ENCODE peak calls at places on chromosomes 11 and 22, in six cellular contexts. One of them, this sample, is unnamed. For H3K27me3, the result is how much of the 10 kb centered on the place peaks cover.

GRCh38 chr22:29693671-29694070 is 26.1 kb upstream of the CABP7 start:
- DNase-seq in ovary: peak
- DNase-seq in HCT116: no peak
- DNase-seq in dorsolateral prefrontal cortex: no peak
- DNase-seq in H9: no peak
- DNase-seq in brain microvascular endothelial cell: no peak
- DNase-seq in this sample: no peak

GRCh38 chr22:45452565-45453449 is 39.3 kb downstream of the RIBC2 start:
- DNase-seq in ovary: no peak
- DNase-seq in dorsolateral prefrontal cortex: no peak
- DNase-seq in HCT116: no peak
- DNase-seq in H9: no peak
- DNase-seq in brain microvascular endothelial cell: no peak
- DNase-seq in this sample: no peak

GRCh38 chr11:83472328-83472727 is 186.2 kb upstream of the CCDC90B start:
- DNase-seq in dorsolateral prefrontal cortex: no peak
- DNase-seq in HCT116: no peak
- DNase-seq in H9: no peak
- DNase-seq in ovary: no peak
- DNase-seq in brain microvascular endothelial cell: no peak
- DNase-seq in this sample: no peak

GRCh38 chr22:32573991-32574390 is 99.4 kb downstream of the FBXO7 start:
- DNase-seq in HCT116: no peak
- DNase-seq in ovary: no peak
- DNase-seq in dorsolateral prefrontal cortex: no peak
- DNase-seq in H9: no peak
- DNase-seq in brain microvascular endothelial cell: no peak
- DNase-seq in this sample: no peak

GRCh38 chr11:31887180-31887579 is 76.1 kb upstream of the PAX6 start:
- DNase-seq in ovary: no peak
- DNase-seq in HCT116: peak
- DNase-seq in H9: peak
- DNase-seq in dorsolateral prefrontal cortex: no peak
- DNase-seq in brain microvascular endothelial cell: no peak
- DNase-seq in this sample: no peak

GRCh38 chr11:118194835-118195627 is 18.6 kb upstream of the SCN2B start:
- DNase-seq in ovary: peak
- DNase-seq in dorsolateral prefrontal cortex: peak
- DNase-seq in brain microvascular endothelial cell: peak
- DNase-seq in HCT116: no peak
- DNase-seq in H9: no peak
- DNase-seq in this sample: peak

GRCh38 chr11:33742249-33742851 is 6.1 kb upstream of the CD59 start:
- DNase-seq in ovary: no peak
- DNase-seq in dorsolateral prefrontal cortex: no peak
- DNase-seq in HCT116: no peak
- DNase-seq in brain microvascular endothelial cell: no peak
- DNase-seq in H9: no peak
- DNase-seq in this sample: no peak

GRCh38 chr11:111707039-111707690 is 59.0 kb downstream of the PPP2R1B start:
- DNase-seq in ovary: peak
- DNase-seq in HCT116: no peak
- DNase-seq in H9: no peak
- DNase-seq in brain microvascular endothelial cell: peak
- DNase-seq in dorsolateral prefrontal cortex: no peak
- DNase-seq in this sample: no peak

GRCh38 chr11:28083118-28083517 is 24.8 kb downstream of the KIF18A start:
- DNase-seq in HCT116: no peak
- DNase-seq in brain microvascular endothelial cell: no peak
- DNase-seq in H9: no peak
- DNase-seq in dorsolateral prefrontal cortex: no peak
- DNase-seq in ovary: no peak
- DNase-seq in this sample: no peak

GRCh38 chr22:49849161-49850020 is 4.3 kb upstream of the ZBED4 start:
- DNase-seq in H9: no peak
- DNase-seq in ovary: no peak
- DNase-seq in HCT116: no peak
- DNase-seq in brain microvascular endothelial cell: no peak
- DNase-seq in dorsolateral prefrontal cortex: no peak
- DNase-seq in this sample: no peak

GRCh38 chr11:13837286-13837685 is 125.2 kb upstream of the SPON1 start:
- DNase-seq in brain microvascular endothelial cell: no peak
- DNase-seq in H9: no peak
- DNase-seq in HCT116: peak
- DNase-seq in ovary: no peak
- DNase-seq in dorsolateral prefrontal cortex: no peak
- DNase-seq in this sample: no peak

GRCh38 chr22:38943181-38943580 is 14.2 kb upstream of the APOBEC3A start:
- DNase-seq in brain microvascular endothelial cell: no peak
- DNase-seq in H9: peak
- DNase-seq in ovary: no peak
- DNase-seq in HCT116: no peak
- DNase-seq in dorsolateral prefrontal cortex: no peak
- DNase-seq in this sample: no peak

GRCh38 chr11:43868852-43869567 is 11.6 kb upstream of the ALKBH3 start:
- DNase-seq in brain microvascular endothelial cell: peak
- DNase-seq in dorsolateral prefrontal cortex: no peak
- DNase-seq in HCT116: no peak
- DNase-seq in H9: no peak
- DNase-seq in ovary: no peak
- DNase-seq in this sample: no peak

GRCh38 chr11:117796456-117797428 is at the start of gene DSCAML1:
- DNase-seq in HCT116: no peak
- DNase-seq in dorsolateral prefrontal cortex: peak
- DNase-seq in H9: no peak
- DNase-seq in ovary: peak
- DNase-seq in brain microvascular endothelial cell: no peak
- DNase-seq in this sample: no peak

GRCh38 chr11:119316017-119316728 is 757 bp downstream of the MCAM start:
- DNase-seq in H9: no peak
- DNase-seq in brain microvascular endothelial cell: no peak
- DNase-seq in HCT116: no peak
- DNase-seq in dorsolateral prefrontal cortex: peak
- DNase-seq in ovary: peak
- DNase-seq in this sample: peak

GRCh38 chr11:44880511-44880910 is 70.2 kb downstream of the TP53I11 start:
- DNase-seq in H9: no peak
- DNase-seq in brain microvascular endothelial cell: no peak
- DNase-seq in dorsolateral prefrontal cortex: no peak
- DNase-seq in ovary: no peak
- DNase-seq in HCT116: no peak
- DNase-seq in this sample: no peak

GRCh38 chr11:1694064-1694845 is 2.7 kb upstream of the KRTAP5-6 start:
- DNase-seq in HCT116: peak
- DNase-seq in H9: peak
- DNase-seq in ovary: peak
- DNase-seq in brain microvascular endothelial cell: peak
- DNase-seq in dorsolateral prefrontal cortex: peak
- DNase-seq in this sample: peak

GRCh38 chr22:27244328-27244727 is 557.2 kb downstream of the MN1 start:
- DNase-seq in brain microvascular endothelial cell: no peak
- DNase-seq in ovary: no peak
- DNase-seq in H9: no peak
- DNase-seq in HCT116: no peak
- DNase-seq in dorsolateral prefrontal cortex: no peak
- DNase-seq in this sample: no peak

GRCh38 chr22:26362471-26362870 is 66.6 kb upstream of the ASPHD2 start:
- DNase-seq in H9: no peak
- DNase-seq in dorsolateral prefrontal cortex: no peak
- DNase-seq in brain microvascular endothelial cell: peak
- DNase-seq in ovary: no peak
- DNase-seq in HCT116: no peak
- DNase-seq in this sample: no peak

GRCh38 chr11:35593143-35593542 is 25.1 kb upstream of the FJX1 start:
- DNase-seq in HCT116: no peak
- DNase-seq in ovary: no peak
- DNase-seq in dorsolateral prefrontal cortex: no peak
- DNase-seq in H9: no peak
- DNase-seq in brain microvascular endothelial cell: peak
- DNase-seq in this sample: no peak

GRCh38 chr22:45441158-45441557 is 27.7 kb downstream of the RIBC2 start:
- DNase-seq in HCT116: peak
- DNase-seq in brain microvascular endothelial cell: peak
- DNase-seq in H9: peak
- DNase-seq in ovary: peak
- DNase-seq in dorsolateral prefrontal cortex: no peak
- DNase-seq in this sample: peak

GRCh38 chr22:30327864-30328345 is 1.2 kb upstream of the TBC1D10A start:
- DNase-seq in dorsolateral prefrontal cortex: no peak
- DNase-seq in ovary: no peak
- DNase-seq in H9: peak
- DNase-seq in HCT116: peak
- DNase-seq in brain microvascular endothelial cell: no peak
- DNase-seq in this sample: no peak

GRCh38 chr11:48066881-48067800 is 86.8 kb downstream of the PTPRJ start:
- DNase-seq in HCT116: no peak
- DNase-seq in ovary: no peak
- DNase-seq in H9: no peak
- DNase-seq in brain microvascular endothelial cell: no peak
- DNase-seq in dorsolateral prefrontal cortex: no peak
- DNase-seq in this sample: no peak

GRCh38 chr11:46930089-46930488 is 6.5 kb upstream of the CSTPP1 start:
- DNase-seq in brain microvascular endothelial cell: peak
- DNase-seq in ovary: no peak
- DNase-seq in dorsolateral prefrontal cortex: no peak
- DNase-seq in H9: no peak
- DNase-seq in HCT116: no peak
- DNase-seq in this sample: no peak

GRCh38 chr11:30023037-30023436 is 6.2 kb upstream of the KCNA4 start:
- DNase-seq in H9: no peak
- DNase-seq in dorsolateral prefrontal cortex: no peak
- DNase-seq in ovary: no peak
- DNase-seq in brain microvascular endothelial cell: no peak
- DNase-seq in HCT116: no peak
- DNase-seq in this sample: no peak

GRCh38 chr11:30025396-30026139 is 8.7 kb upstream of the KCNA4 start:
- DNase-seq in ovary: no peak
- DNase-seq in dorsolateral prefrontal cortex: no peak
- DNase-seq in brain microvascular endothelial cell: no peak
- DNase-seq in H9: peak
- DNase-seq in HCT116: no peak
- DNase-seq in this sample: no peak
- H3K27me3 ChIP-seq in ovary: under half
- H3K27me3 ChIP-seq in dorsolateral prefrontal cortex: under half
- H3K27me3 ChIP-seq in brain microvascular endothelial cell: under half
- H3K27me3 ChIP-seq in H9: half or more
- H3K27me3 ChIP-seq in HCT116: under half
- H3K27me3 ChIP-seq in this sample: under half

GRCh38 chr11:59292611-59293010 is 66.1 kb upstream of the OR5AN1 start:
- DNase-seq in ovary: no peak
- DNase-seq in dorsolateral prefrontal cortex: no peak
- DNase-seq in H9: no peak
- DNase-seq in brain microvascular endothelial cell: no peak
- DNase-seq in HCT116: no peak
- DNase-seq in this sample: no peak
- H3K27ac ChIP-seq in ovary: no peak
- H3K27ac ChIP-seq in dorsolateral prefrontal cortex: no peak
- H3K27ac ChIP-seq in H9: no peak
- H3K27ac ChIP-seq in brain microvascular endothelial cell: no peak
- H3K27ac ChIP-seq in HCT116: no peak
- H3K27ac ChIP-seq in this sample: no peak

DNA sequence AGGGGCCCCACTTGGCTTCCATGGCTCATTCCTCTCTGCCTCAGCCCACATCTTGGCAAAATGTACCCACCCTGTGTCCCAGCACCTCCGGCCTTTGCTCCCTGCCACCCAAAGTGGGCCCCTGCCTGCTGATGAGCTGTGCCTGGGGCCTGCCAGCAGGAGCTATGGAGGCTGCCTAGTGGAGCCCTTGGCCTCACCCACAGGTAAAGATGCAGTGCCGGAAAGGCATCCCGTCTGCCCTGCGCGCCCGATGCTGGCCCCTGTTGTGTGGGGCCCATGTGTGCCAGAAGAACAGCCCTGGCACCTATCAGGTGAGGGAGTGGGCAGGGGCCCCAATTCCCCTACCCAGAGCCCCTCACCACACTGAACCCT is 1.3 kb downstream of the TBC1D10C start:
- DNase-seq in dorsolateral prefrontal cortex: no peak
- DNase-seq in ovary: no peak
- DNase-seq in HCT116: no peak
- DNase-seq in brain microvascular endothelial cell: no peak
- DNase-seq in H9: no peak
- DNase-seq in this sample: no peak
- H3K27me3 ChIP-seq in dorsolateral prefrontal cortex: under half
- H3K27me3 ChIP-seq in ovary: under half
- H3K27me3 ChIP-seq in HCT116: under half
- H3K27me3 ChIP-seq in brain microvascular endothelial cell: under half
- H3K27me3 ChIP-seq in H9: under half
- H3K27me3 ChIP-seq in this sample: under half

DNA sequence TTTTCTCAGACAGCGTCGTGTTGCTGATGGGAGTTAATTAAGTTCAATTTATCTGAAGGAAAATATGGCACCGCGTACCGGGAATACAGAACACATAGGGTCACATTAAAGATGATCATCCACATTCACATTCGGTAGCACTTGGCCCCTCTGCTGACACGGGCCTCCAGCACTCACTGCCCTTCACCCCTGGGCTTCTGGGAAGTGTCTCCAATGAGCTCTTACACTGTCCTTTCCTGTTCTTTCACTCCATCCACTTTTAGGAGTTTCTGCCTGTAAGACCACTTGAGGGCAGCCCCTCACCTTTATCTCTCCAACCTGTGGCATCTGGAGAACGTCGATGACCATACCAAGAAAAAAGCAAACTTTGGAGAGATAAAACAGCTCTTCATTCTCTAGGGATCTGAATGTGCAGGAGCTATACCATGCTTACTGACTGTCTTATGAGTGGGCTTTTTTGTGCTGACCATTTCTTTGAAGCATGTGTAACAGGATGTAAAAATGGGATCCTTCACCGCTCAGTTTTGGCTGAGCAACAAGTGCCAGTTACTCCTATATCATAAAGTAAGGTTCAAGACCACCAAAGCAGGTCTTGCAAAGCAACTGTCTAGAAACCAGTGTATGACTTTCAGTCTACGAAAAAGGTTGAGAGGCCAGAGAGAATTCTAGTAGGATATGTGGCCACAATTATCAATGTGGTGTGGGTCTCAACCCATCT is 1.1 kb upstream of the SERGEF start:
- DNase-seq in brain microvascular endothelial cell: no peak
- DNase-seq in dorsolateral prefrontal cortex: no peak
- DNase-seq in HCT116: no peak
- DNase-seq in ovary: peak
- DNase-seq in H9: peak
- DNase-seq in this sample: no peak
- H3K27ac ChIP-seq in brain microvascular endothelial cell: no peak
- H3K27ac ChIP-seq in dorsolateral prefrontal cortex: peak
- H3K27ac ChIP-seq in HCT116: peak
- H3K27ac ChIP-seq in ovary: peak
- H3K27ac ChIP-seq in H9: no peak
- H3K27ac ChIP-seq in this sample: peak

GRCh38 chr22:19644314-19645223 is 69.7 kb upstream of the SEPTIN5 start:
- DNase-seq in brain microvascular endothelial cell: no peak
- DNase-seq in H9: peak
- DNase-seq in dorsolateral prefrontal cortex: no peak
- DNase-seq in ovary: no peak
- DNase-seq in HCT116: no peak
- DNase-seq in this sample: peak
- H3K27me3 ChIP-seq in brain microvascular endothelial cell: under half
- H3K27me3 ChIP-seq in H9: under half
- H3K27me3 ChIP-seq in dorsolateral prefrontal cortex: under half
- H3K27me3 ChIP-seq in ovary: under half
- H3K27me3 ChIP-seq in HCT116: under half
- H3K27me3 ChIP-seq in this sample: under half